ENCODE peak calls at places on chromosomes 1 and 21, in seven cellular contexts. O is sigmoid colon, T is GM12878, K is GM23338, G is K562, M is esophagus muscularis mucosa, Z is SK-N-SH. U is an unnamed sample.

GRCh38 chr1:178490136-178490535 is 6.6 kb downstream of the CLEC20A start:
- DNase-seq in O (no peak), T (no peak), K (no peak), G (no peak), M (no peak), Z (no peak), U (no peak)

GRCh38 chr1:41707793-41708192 is 210.9 kb downstream of the HIVEP3 start:
- DNase-seq in O (no peak), T (no peak), K (no peak), G (no peak), M (no peak), Z (no peak), U (no peak)

GRCh38 chr1:33228935-33229487 is 27.3 kb upstream of the ZNF362 start:
- DNase-seq in O (peak; percentile 75), T (no peak), K (no peak), G (peak; percentile 5), M (peak; percentile 87), Z (no peak), U (no peak)

GRCh38 chr1:151055581-151055980 is 3.8 kb downstream of the CDC42SE1 start:
- DNase-seq in O (no peak), T (no peak), K (no peak), G (no peak), M (no peak), Z (no peak), U (no peak)

GRCh38 chr1:205396972-205397616 is 24.8 kb downstream of the LEMD1 start:
- DNase-seq in O (no peak), T (peak; percentile 8), K (peak; percentile 92), G (peak; percentile 68), M (peak; percentile 83), Z (peak; percentile 75), U (no peak)

GRCh38 chr1:201011616-201012015 is 11.9 kb downstream of the KIF21B start:
- DNase-seq in O (no peak), T (no peak), K (no peak), G (no peak), M (no peak), Z (peak; percentile 87), U (peak; percentile 66)

GRCh38 chr21:38777521-38777920 is 28.2 kb upstream of the ETS2 start:
- DNase-seq in O (no peak), T (no peak), K (no peak), G (no peak), M (no peak), Z (no peak), U (no peak)

GRCh38 chr1:147470079-147470478 is 71.2 kb upstream of the BCL9 start:
- DNase-seq in O (no peak), T (no peak), K (no peak), G (no peak), M (no peak), Z (no peak), U (no peak)

GRCh38 chr1:110638062-110638461 is 31.9 kb upstream of the KCNA2 start:
- DNase-seq in O (no peak), T (no peak), K (peak; percentile 14), G (no peak), M (no peak), Z (no peak), U (no peak)

GRCh38 chr1:169821500-169821899 is 26.8 kb upstream of the METTL18 start:
- DNase-seq in O (no peak), T (no peak), K (no peak), G (no peak), M (no peak), Z (no peak), U (no peak)

GRCh38 chr1:112172294-112172882 is 182.9 kb upstream of the KCND3 start:
- DNase-seq in O (no peak), T (no peak), K (peak; percentile 86), G (peak; percentile 58), M (peak; percentile 66), Z (no peak), U (no peak)

GRCh38 chr1:111503585-111504060 is at the start of the genes ADORA3 and TMIGD3:
- DNase-seq in O (no peak), T (no peak), K (no peak), G (peak; percentile 32), M (no peak), Z (no peak), U (no peak)

GRCh38 chr1:192763243-192763642 is 45.6 kb upstream of the RGS2 start:
- DNase-seq in O (no peak), T (no peak), K (no peak), G (no peak), M (no peak), Z (no peak), U (no peak)

GRCh38 chr1:11238311-11238710 is 24.0 kb downstream of the MTOR start:
- DNase-seq in O (no peak), T (no peak), K (no peak), G (no peak), M (no peak), Z (no peak), U (no peak)

GRCh38 chr1:206524739-206525364 is 17.5 kb downstream of the RASSF5 start:
- DNase-seq in O (peak; percentile 52), T (no peak), K (no peak), G (no peak), M (no peak), Z (no peak), U (peak; percentile 19)

GRCh38 chr1:19643602-19644419 is at the start of gene NBL1:
- DNase-seq in O (peak; percentile 90), T (no peak), K (peak; percentile 65), G (peak; percentile 69), M (no peak), Z (peak; percentile 93), U (no peak)

GRCh38 chr1:115727706-115728249 is 40.7 kb downstream of the CASQ2 start:
- DNase-seq in O (peak; percentile 91), T (no peak), K (no peak), G (no peak), M (no peak), Z (no peak), U (no peak)

GRCh38 chr1:30847358-30847972 is 61.1 kb downstream of the SDC3 start:
- DNase-seq in O (peak; percentile 92), T (no peak), K (peak; percentile 73), G (peak; percentile 38), M (no peak), Z (no peak), U (peak; percentile 90)

GRCh38 chr1:16614361-16615252 is 1.2 kb upstream of the NBPF1 start:
- DNase-seq in O (peak; percentile 71), T (no peak), K (no peak), G (peak; percentile 62), M (no peak), Z (peak; percentile 53), U (peak; percentile 67)

GRCh38 chr1:172719066-172719627 is 60.2 kb downstream of the FASLG start:
- DNase-seq in O (no peak), T (no peak), K (no peak), G (peak; percentile 73), M (no peak), Z (no peak), U (no peak)

GRCh38 chr1:168136709-168137514 is at the start of gene GPR161:
- DNase-seq in O (peak; percentile 81), T (no peak), K (peak; percentile 77), G (peak; percentile 57), M (no peak), Z (peak; percentile 85), U (peak; percentile 87)

GRCh38 chr1:209380396-209380795 is 203.1 kb upstream of the CAMK1G start:
- DNase-seq in O (no peak), T (no peak), K (no peak), G (no peak), M (no peak), Z (no peak), U (no peak)

GRCh38 chr1:232620356-232620841 is 9.5 kb downstream of the SIPA1L2 start:
- DNase-seq in O (peak; percentile 85), T (no peak), K (peak; percentile 64), G (peak; percentile 8), M (no peak), Z (peak; percentile 71), U (no peak)

GRCh38 chr1:12095822-12096263 is 32.7 kb downstream of the TNFRSF8 start:
- DNase-seq in O (no peak), T (no peak), K (peak; percentile 44), G (peak; percentile 68), M (no peak), Z (no peak), U (peak; percentile 35)

GRCh38 chr1:205013683-205014367 is 29.2 kb upstream of the CNTN2 start:
- DNase-seq in O (peak; percentile 79), T (no peak), K (peak; percentile 11), G (no peak), M (no peak), Z (peak; percentile 71), U (no peak)

GRCh38 chr1:153540394-153541361 is at the start of gene S100A5:
- DNase-seq in O (peak; percentile 68), T (no peak), K (no peak), G (peak; percentile 58), M (no peak), Z (no peak), U (peak; percentile 82)

GRCh38 chr1:113981962-113982931 is 3.0 kb downstream of the OLFML3 start:
- DNase-seq in O (peak; percentile 93), T (no peak), K (no peak), G (peak; percentile 28), M (no peak), Z (peak; percentile 39), U (no peak)
- TF ChIP-seq POLR2AphosphoS5 in O (peak; percentile 42), T (no peak), K (no peak), G (no peak), M (peak; percentile 70), Z (no peak), U (peak; percentile 26)

DNA sequence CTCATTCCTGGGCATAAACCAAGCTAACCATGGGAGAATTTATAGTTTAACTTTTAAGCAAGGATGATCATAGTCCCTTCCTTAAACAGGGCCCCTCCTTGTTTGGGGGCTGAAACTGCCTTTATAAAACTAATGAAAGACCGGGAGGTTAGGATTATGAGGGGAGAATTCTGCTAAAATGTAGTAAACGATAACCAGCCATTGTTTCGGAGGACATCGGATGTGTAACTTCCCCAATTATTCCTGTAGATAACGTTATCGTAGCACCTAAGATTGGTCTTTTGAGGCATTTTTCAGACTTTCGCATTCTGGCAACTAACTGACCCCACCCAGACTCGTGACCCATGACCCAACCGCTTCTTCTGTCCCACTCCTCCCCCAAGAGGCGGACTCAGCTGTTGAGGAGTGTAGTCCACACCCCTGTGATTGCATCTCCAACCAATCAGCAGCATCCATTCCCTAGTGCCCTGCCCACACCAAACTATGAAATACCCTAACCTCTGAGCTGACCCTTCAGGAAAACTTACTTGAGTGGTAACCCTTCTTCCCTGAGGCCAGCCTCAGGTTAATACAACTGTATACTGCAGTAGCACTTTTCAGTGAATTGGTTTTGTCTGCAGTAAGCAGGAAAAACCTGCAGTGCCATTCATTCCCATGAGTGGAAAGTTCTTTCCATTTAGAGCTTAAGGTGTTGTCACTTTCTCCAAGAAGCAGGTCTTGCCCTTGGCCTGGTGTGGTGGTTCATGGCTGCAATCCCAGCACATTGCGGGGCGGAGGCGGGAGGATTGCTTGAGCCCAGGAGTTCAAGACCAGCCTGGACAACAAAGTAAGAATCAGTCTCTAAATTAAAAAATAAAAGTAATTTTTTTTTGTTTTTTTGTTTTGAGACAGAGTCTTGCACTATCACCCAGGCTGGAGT is 823 bp upstream of the SYF2 start:
- DNase-seq in O (peak; percentile 92), T (peak; percentile 72), K (peak; percentile 91), G (peak; percentile 100), M (peak; percentile 94), Z (peak; percentile 81), U (peak; percentile 90)
- TF ChIP-seq POLR2AphosphoS5 in O (peak; percentile 44), T (peak; percentile 77), K (no peak), G (peak; percentile 82), M (peak; percentile 62), Z (peak; percentile 38), U (no peak)

GRCh38 chr1:85374160-85374559 is 90.8 kb downstream of the DDAH1 start:
- DNase-seq in O (no peak), T (no peak), K (no peak), G (no peak), M (no peak), Z (no peak), U (no peak)
- TF ChIP-seq POLR2AphosphoS5 in O (no peak), T (no peak), K (no peak), G (no peak), M (no peak), Z (no peak), U (no peak)

GRCh38 chr21:44517175-44517899 is 22.7 kb downstream of the KRTAP10-1 start:
- DNase-seq in O (no peak), T (peak; percentile 13), K (peak; percentile 55), G (peak; percentile 89), M (no peak), Z (peak; percentile 98), U (peak; percentile 56)
- TF ChIP-seq POLR2AphosphoS5 in O (no peak), T (no peak), K (peak; percentile 57), G (no peak), M (no peak), Z (peak; percentile 82), U (no peak)

U was measured in spleen.